ENCODE peak calls at places on chromosomes 1 and 21, in six cellular contexts. H is trophoblast cell, U is IMR-90, Q is H9, R is H1, F is neuronal stem cell. S is an unnamed sample.

GRCh38 chr1:154178856-154179811 is 12.8 kb downstream of the TPM3 start:
- DNase-seq in H (no peak), U (no peak), Q (no peak), R (no peak), F (no peak), S (peak)

GRCh38 chr1:13662498-13662897 is 37.5 kb upstream of the PRDM2 start:
- DNase-seq in H (no peak), U (no peak), Q (no peak), R (no peak), F (no peak), S (peak)

GRCh38 chr1:110860174-110860573 is 12.8 kb upstream of the CD53 start:
- DNase-seq in H (no peak), U (no peak), Q (no peak), R (no peak), F (no peak), S (no peak)

GRCh38 chr1:220887202-220887867 is 8.1 kb downstream of the HLX start:
- DNase-seq in H (no peak), U (no peak), Q (peak), R (no peak), F (no peak), S (peak)

GRCh38 chr1:223394242-223394641 is 1.0 kb downstream of the CCDC185 start:
- DNase-seq in H (no peak), U (no peak), Q (no peak), R (no peak), F (no peak), S (no peak)

GRCh38 chr1:78038491-78038939 is 7.3 kb upstream of the GIPC2 start:
- DNase-seq in H (no peak), U (peak), Q (no peak), R (no peak), F (no peak), S (no peak)

GRCh38 chr1:9714257-9714718 is 62.8 kb downstream of the PIK3CD start:
- DNase-seq in H (no peak), U (no peak), Q (peak), R (peak), F (no peak), S (peak)

GRCh38 chr1:35857830-35858229 is 25.2 kb upstream of the AGO1 start:
- DNase-seq in H (no peak), U (peak), Q (no peak), R (no peak), F (no peak), S (peak)

GRCh38 chr1:2494323-2494693 is 18.2 kb downstream of the PLCH2 start:
- DNase-seq in H (peak), U (peak), Q (no peak), R (no peak), F (no peak), S (no peak)

GRCh38 chr1:65151641-65152040 is 3.6 kb downstream of the AK4 start:
- DNase-seq in H (no peak), U (no peak), Q (no peak), R (no peak), F (no peak), S (no peak)

GRCh38 chr1:66732407-66733166 is 19.7 kb upstream of the DYNLT5 start:
- DNase-seq in H (no peak), U (peak), Q (no peak), R (no peak), F (no peak), S (no peak)

GRCh38 chr1:82452096-82452495 is 651.4 kb downstream of the ADGRL2 start:
- DNase-seq in H (no peak), U (no peak), Q (no peak), R (no peak), F (no peak), S (no peak)

DNA sequence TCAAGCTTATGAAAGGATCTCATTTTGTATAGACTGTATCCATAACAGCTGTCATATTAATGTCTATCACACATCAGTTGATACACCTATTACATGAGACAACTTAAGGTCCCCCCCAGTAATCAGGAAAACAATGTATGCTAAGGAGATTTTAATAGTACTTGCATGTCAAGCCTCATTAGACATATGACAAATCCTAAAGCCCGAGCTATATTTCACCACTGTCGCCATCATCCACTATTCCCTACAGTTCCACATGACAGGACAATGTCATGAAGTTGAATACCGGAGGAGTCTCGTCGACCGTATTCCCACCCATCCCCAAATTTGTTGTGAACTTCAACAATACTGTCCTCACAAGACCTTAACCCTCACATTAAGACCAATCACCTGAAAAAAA is 3.4 kb downstream of the HMGN1 start:
- DNase-seq in H (no peak), U (no peak), Q (no peak), R (no peak), F (no peak), S (no peak)
- H3K9ac ChIP-seq in H (no peak), U (no peak), Q (no peak), R (no peak), F (no peak), S (peak)

GRCh38 chr1:207962716-207963428 is 51.9 kb upstream of the CD34 start:
- DNase-seq in H (no peak), U (no peak), Q (no peak), R (no peak), F (no peak), S (peak)
- H2AK5ac ChIP-seq in H (no peak), U (peak), Q (no peak), R (no peak), F (peak), S (no peak)

DNA sequence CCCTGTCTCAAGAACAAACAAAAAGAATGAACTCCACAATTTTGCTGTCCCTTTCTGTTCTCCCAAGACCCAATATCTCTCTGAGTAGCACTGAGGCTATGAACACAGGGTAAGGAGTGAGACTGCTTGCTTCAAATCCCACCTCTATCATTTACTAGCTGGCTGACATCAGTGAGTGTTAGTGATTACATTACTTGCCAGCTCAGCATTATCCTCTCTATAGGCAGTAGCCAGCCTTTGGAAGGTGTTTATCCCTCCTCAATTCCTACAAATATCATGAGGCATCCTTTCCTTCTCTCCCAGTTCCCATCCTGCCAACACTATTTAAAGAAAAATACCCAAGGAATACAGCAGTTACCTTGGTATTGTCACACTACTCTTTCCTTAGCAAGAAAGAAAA is 3.0 kb downstream of the PIK3C2B start:
- DNase-seq in H (no peak), U (no peak), Q (no peak), R (no peak), F (no peak), S (no peak)
- H3K9ac ChIP-seq in H (no peak), U (no peak), Q (no peak), R (no peak), F (no peak), S (no peak)

GRCh38 chr21:45469273-45470086 is 64.5 kb downstream of the COL18A1 start:
- DNase-seq in H (no peak), U (no peak), Q (no peak), R (no peak), F (peak), S (no peak)
- H2AK5ac ChIP-seq in H (no peak), U (peak), Q (no peak), R (no peak), F (peak), S (no peak)

GRCh38 chr1:27031235-27032118 is 18.8 kb upstream of the TENT5B start:
- DNase-seq in H (peak), U (peak), Q (peak), R (no peak), F (no peak), S (peak)

GRCh38 chr1:27029517-27029916 is 16.9 kb upstream of the TENT5B start:
- DNase-seq in H (no peak), U (no peak), Q (no peak), R (no peak), F (no peak), S (no peak)

GRCh38 chr1:27033059-27033746 is 20.6 kb upstream of the TENT5B start:
- DNase-seq in H (no peak), U (no peak), Q (no peak), R (no peak), F (no peak), S (no peak)

GRCh38 chr1:27035344-27035743 is 22.7 kb upstream of the TENT5B start:
- DNase-seq in H (no peak), U (no peak), Q (no peak), R (no peak), F (no peak), S (no peak)

GRCh38 chr1:27032119-27032461 is 19.4 kb upstream of the TENT5B start:
- DNase-seq in H (no peak), U (no peak), Q (no peak), R (no peak), F (no peak), S (no peak)
- H3K9ac ChIP-seq in H (no peak), U (no peak), Q (no peak), R (no peak), F (no peak), S (peak)

GRCh38 chr1:206782448-206782847 is 10.2 kb upstream of the IL10 start:
- DNase-seq in H (no peak), U (no peak), Q (no peak), R (no peak), F (no peak), S (no peak)
- H2AK5ac ChIP-seq in H (no peak), U (no peak), Q (no peak), R (no peak), F (no peak), S (no peak)

GRCh38 chr1:61054636-61055035 is 27.7 kb upstream of the NFIA start:
- DNase-seq in H (no peak), U (no peak), Q (no peak), R (no peak), F (no peak), S (peak)
- H3K9ac ChIP-seq in H (no peak), U (no peak), Q (no peak), R (no peak), F (no peak), S (no peak)

GRCh38 chr1:17558954-17559617 is 19.6 kb downstream of the ARHGEF10L start:
- DNase-seq in H (no peak), U (no peak), Q (no peak), R (no peak), F (no peak), S (no peak)
- H2AK5ac ChIP-seq in H (no peak), U (no peak), Q (no peak), R (peak), F (peak), S (no peak)

GRCh38 chr21:35428489-35428888 is 379.4 kb upstream of the RUNX1 start:
- DNase-seq in H (no peak), U (no peak), Q (no peak), R (no peak), F (no peak), S (peak)

GRCh38 chr21:35427320-35428040 is 378.4 kb upstream of the RUNX1 start:
- DNase-seq in H (no peak), U (no peak), Q (no peak), R (no peak), F (no peak), S (peak)

GRCh38 chr21:35430260-35430659 is 381.2 kb upstream of the RUNX1 start:
- DNase-seq in H (no peak), U (no peak), Q (no peak), R (no peak), F (no peak), S (no peak)

GRCh38 chr21:35428041-35428400 is 378.9 kb upstream of the RUNX1 start:
- DNase-seq in H (no peak), U (peak), Q (no peak), R (no peak), F (no peak), S (no peak)

DNA sequence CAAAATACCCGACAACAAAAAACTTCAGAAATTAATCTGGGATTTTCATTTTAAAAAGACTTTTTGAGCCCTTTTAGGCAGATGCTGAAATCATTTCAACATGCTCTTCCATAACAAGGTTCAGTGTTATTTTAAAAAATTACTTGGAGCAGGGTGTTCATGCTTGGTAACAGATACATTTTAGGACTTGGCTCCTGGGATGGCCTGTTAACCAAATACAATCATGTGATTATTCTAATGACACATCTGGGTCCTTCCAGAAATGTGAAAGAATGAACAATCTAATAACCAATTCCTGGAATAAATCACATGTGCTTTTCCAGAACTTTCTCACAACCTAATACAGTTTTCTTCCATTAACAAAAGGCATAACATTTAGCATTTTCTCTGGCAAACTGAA is 379.8 kb upstream of the RUNX1 start:
- DNase-seq in H (no peak), U (no peak), Q (no peak), R (no peak), F (no peak), S (no peak)
- H3K9ac ChIP-seq in H (no peak), U (no peak), Q (no peak), R (no peak), F (no peak), S (no peak)

GRCh38 chr1:201906336-201906735 is 17.6 kb downstream of the SHISA4 start:
- DNase-seq in H (no peak), U (no peak), Q (no peak), R (no peak), F (no peak), S (no peak)

GRCh38 chr1:201904579-201904978 is 15.9 kb downstream of the SHISA4 start:
- DNase-seq in H (no peak), U (peak), Q (no peak), R (no peak), F (no peak), S (peak)

GRCh38 chr1:201903135-201903534 is 14.4 kb downstream of the SHISA4 start:
- DNase-seq in H (peak), U (peak), Q (no peak), R (no peak), F (no peak), S (peak)

GRCh38 chr1:201907621-201908020 is 18.9 kb downstream of the SHISA4 start:
- DNase-seq in H (no peak), U (no peak), Q (no peak), R (no peak), F (no peak), S (no peak)

DNA sequence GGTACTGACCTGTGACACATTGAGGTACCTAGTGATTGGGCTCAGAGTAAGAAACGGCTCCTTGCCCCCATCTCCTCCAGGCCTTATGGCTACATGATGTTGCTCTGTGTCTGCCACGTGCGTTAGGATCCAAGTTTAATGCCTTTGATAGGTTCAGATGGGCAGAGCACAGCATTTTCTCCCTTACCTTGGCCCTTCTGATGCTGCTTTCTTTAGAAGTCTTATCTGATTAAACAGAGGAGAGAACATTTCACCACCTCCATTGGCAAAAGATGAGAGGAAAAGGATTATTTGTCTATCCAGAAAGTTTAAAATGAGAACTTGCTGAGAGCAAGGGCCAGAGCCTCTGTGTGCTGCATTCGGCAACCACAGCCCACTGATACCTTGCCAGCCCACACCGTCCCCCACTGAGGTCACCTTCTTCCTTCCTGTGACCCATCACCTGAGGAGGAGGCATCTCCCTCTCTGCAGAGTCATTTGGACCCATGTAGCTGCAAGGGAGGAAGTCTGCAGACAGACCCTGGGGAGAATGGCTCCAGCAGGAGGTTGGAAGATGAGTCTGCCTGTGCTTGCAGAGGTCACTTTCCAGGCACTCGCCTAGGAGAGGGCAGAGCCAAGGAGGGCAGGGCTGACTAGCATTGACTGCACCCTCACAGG is 16.7 kb downstream of the SHISA4 start:
- DNase-seq in H (no peak), U (no peak), Q (no peak), R (no peak), F (no peak), S (no peak)
- H2AK5ac ChIP-seq in H (no peak), U (peak), Q (no peak), R (no peak), F (no peak), S (no peak)